ENCODE peak calls at places on chromosome 5, in six cellular contexts. One of them, this sample, is unnamed.

GRCh38 chr5:14739538-14739937 is 75.0 kb downstream of the OTULIN start:
- ATAC-seq in pancreas: peak
- ATAC-seq in heart right ventricle: peak
- ATAC-seq in GM12878: no peak
- ATAC-seq in K562: no peak
- ATAC-seq in upper lobe of left lung: no peak
- ATAC-seq in this sample: peak

GRCh38 chr5:119275146-119275872 is 80.5 kb upstream of the TNFAIP8 start:
- ATAC-seq in upper lobe of left lung: no peak
- ATAC-seq in K562: no peak
- ATAC-seq in GM12878: peak
- ATAC-seq in pancreas: no peak
- ATAC-seq in heart right ventricle: no peak
- ATAC-seq in this sample: no peak

GRCh38 chr5:147849226-147849625 is 17.8 kb upstream of the SPINK1 start:
- ATAC-seq in heart right ventricle: no peak
- ATAC-seq in GM12878: no peak
- ATAC-seq in upper lobe of left lung: no peak
- ATAC-seq in K562: no peak
- ATAC-seq in pancreas: peak
- ATAC-seq in this sample: no peak

GRCh38 chr5:98921947-98922508 is 6.8 kb downstream of the CHD1 start:
- ATAC-seq in upper lobe of left lung: no peak
- ATAC-seq in pancreas: no peak
- ATAC-seq in heart right ventricle: no peak
- ATAC-seq in K562: no peak
- ATAC-seq in GM12878: no peak
- ATAC-seq in this sample: no peak

GRCh38 chr5:157602505-157602904 is 26.9 kb upstream of the ADAM19 start:
- ATAC-seq in heart right ventricle: no peak
- ATAC-seq in K562: no peak
- ATAC-seq in upper lobe of left lung: no peak
- ATAC-seq in pancreas: peak
- ATAC-seq in GM12878: peak
- ATAC-seq in this sample: no peak

GRCh38 chr5:119353686-119354366 is 2.0 kb upstream of the TNFAIP8 start:
- ATAC-seq in GM12878: peak
- ATAC-seq in upper lobe of left lung: no peak
- ATAC-seq in pancreas: no peak
- ATAC-seq in heart right ventricle: no peak
- ATAC-seq in K562: no peak
- ATAC-seq in this sample: no peak

GRCh38 chr5:59559847-59560246 is 333.7 kb downstream of the PDE4D start:
- ATAC-seq in upper lobe of left lung: no peak
- ATAC-seq in heart right ventricle: no peak
- ATAC-seq in GM12878: no peak
- ATAC-seq in pancreas: no peak
- ATAC-seq in K562: no peak
- ATAC-seq in this sample: no peak

GRCh38 chr5:73606206-73606753 is 19.7 kb upstream of the ARHGEF28 start:
- ATAC-seq in GM12878: no peak
- ATAC-seq in pancreas: no peak
- ATAC-seq in upper lobe of left lung: no peak
- ATAC-seq in K562: no peak
- ATAC-seq in heart right ventricle: no peak
- ATAC-seq in this sample: no peak

GRCh38 chr5:40823459-40823858 is 11.6 kb downstream of the RPL37 start:
- ATAC-seq in K562: peak
- ATAC-seq in heart right ventricle: no peak
- ATAC-seq in GM12878: peak
- ATAC-seq in upper lobe of left lung: no peak
- ATAC-seq in pancreas: no peak
- ATAC-seq in this sample: no peak

GRCh38 chr5:85921590-85921989 is 696.2 kb upstream of the COX7C start:
- ATAC-seq in upper lobe of left lung: no peak
- ATAC-seq in K562: no peak
- ATAC-seq in GM12878: peak
- ATAC-seq in pancreas: no peak
- ATAC-seq in heart right ventricle: no peak
- ATAC-seq in this sample: no peak
- TF ChIP-seq CTCF in upper lobe of left lung: no peak
- TF ChIP-seq CTCF in K562: peak
- TF ChIP-seq CTCF in GM12878: no peak
- TF ChIP-seq CTCF in pancreas: no peak
- TF ChIP-seq CTCF in heart right ventricle: no peak
- TF ChIP-seq CTCF in this sample: no peak

GRCh38 chr5:171272996-171273970 is 35.8 kb upstream of the TLX3 start:
- ATAC-seq in GM12878: peak
- ATAC-seq in pancreas: no peak
- ATAC-seq in heart right ventricle: no peak
- ATAC-seq in upper lobe of left lung: no peak
- ATAC-seq in K562: peak
- ATAC-seq in this sample: no peak
- TF ChIP-seq CTCF in GM12878: peak
- TF ChIP-seq CTCF in pancreas: no peak
- TF ChIP-seq CTCF in heart right ventricle: no peak
- TF ChIP-seq CTCF in upper lobe of left lung: no peak
- TF ChIP-seq CTCF in K562: peak
- TF ChIP-seq CTCF in this sample: no peak

GRCh38 chr5:179404321-179405053 is 59.2 kb upstream of the ADAMTS2 start:
- ATAC-seq in heart right ventricle: peak
- ATAC-seq in upper lobe of left lung: no peak
- ATAC-seq in GM12878: no peak
- ATAC-seq in pancreas: peak
- ATAC-seq in K562: peak
- ATAC-seq in this sample: no peak
- TF ChIP-seq CTCF in heart right ventricle: no peak
- TF ChIP-seq CTCF in upper lobe of left lung: peak
- TF ChIP-seq CTCF in GM12878: no peak
- TF ChIP-seq CTCF in pancreas: no peak
- TF ChIP-seq CTCF in K562: peak
- TF ChIP-seq CTCF in this sample: peak

GRCh38 chr5:94969174-94969573 is 315.7 kb downstream of the MCTP1 start:
- ATAC-seq in GM12878: peak
- ATAC-seq in upper lobe of left lung: no peak
- ATAC-seq in heart right ventricle: no peak
- ATAC-seq in K562: peak
- ATAC-seq in pancreas: peak
- ATAC-seq in this sample: no peak
- TF ChIP-seq CTCF in GM12878: peak
- TF ChIP-seq CTCF in upper lobe of left lung: no peak
- TF ChIP-seq CTCF in heart right ventricle: no peak
- TF ChIP-seq CTCF in K562: peak
- TF ChIP-seq CTCF in pancreas: no peak
- TF ChIP-seq CTCF in this sample: no peak

GRCh38 chr5:124061663-124062062 is 549.7 kb downstream of the CSNK1G3 start:
- ATAC-seq in pancreas: peak
- ATAC-seq in upper lobe of left lung: peak
- ATAC-seq in K562: no peak
- ATAC-seq in heart right ventricle: no peak
- ATAC-seq in GM12878: no peak
- ATAC-seq in this sample: peak

GRCh38 chr5:124064956-124065355 is 553.0 kb downstream of the CSNK1G3 start:
- ATAC-seq in upper lobe of left lung: no peak
- ATAC-seq in heart right ventricle: no peak
- ATAC-seq in K562: no peak
- ATAC-seq in pancreas: no peak
- ATAC-seq in GM12878: no peak
- ATAC-seq in this sample: no peak

GRCh38 chr5:124060413-124061095 is 548.6 kb downstream of the CSNK1G3 start:
- ATAC-seq in GM12878: no peak
- ATAC-seq in K562: no peak
- ATAC-seq in pancreas: peak
- ATAC-seq in heart right ventricle: no peak
- ATAC-seq in upper lobe of left lung: no peak
- ATAC-seq in this sample: no peak

GRCh38 chr5:124060010-124060409 is 548.0 kb downstream of the CSNK1G3 start:
- ATAC-seq in GM12878: no peak
- ATAC-seq in upper lobe of left lung: no peak
- ATAC-seq in K562: no peak
- ATAC-seq in pancreas: no peak
- ATAC-seq in heart right ventricle: no peak
- ATAC-seq in this sample: no peak

DNA sequence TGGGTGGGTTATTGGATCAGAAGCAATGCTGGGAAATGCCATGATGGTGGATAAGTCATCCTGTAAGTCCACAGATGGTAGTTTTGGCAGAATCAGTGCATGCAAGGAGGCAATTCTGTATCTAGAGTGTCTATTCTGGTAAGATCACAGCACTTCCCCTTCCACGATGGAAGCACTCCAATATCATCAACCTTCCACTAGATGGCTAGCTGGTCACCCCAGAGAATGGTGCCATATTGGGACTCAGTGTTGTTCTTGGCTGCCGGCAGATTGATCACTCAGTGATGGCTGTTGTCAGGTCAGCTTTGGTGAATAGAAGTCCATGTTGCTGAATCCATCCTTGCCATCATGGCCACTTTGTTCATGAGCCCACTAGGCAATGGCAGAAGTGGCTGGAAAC is 553.5 kb downstream of the CSNK1G3 start:
- ATAC-seq in upper lobe of left lung: no peak
- ATAC-seq in K562: no peak
- ATAC-seq in heart right ventricle: no peak
- ATAC-seq in GM12878: no peak
- ATAC-seq in pancreas: no peak
- ATAC-seq in this sample: no peak
- TF ChIP-seq CTCF in upper lobe of left lung: no peak
- TF ChIP-seq CTCF in K562: no peak
- TF ChIP-seq CTCF in heart right ventricle: no peak
- TF ChIP-seq CTCF in GM12878: peak
- TF ChIP-seq CTCF in pancreas: no peak
- TF ChIP-seq CTCF in this sample: no peak

GRCh38 chr5:143673676-143674468 is 138.1 kb upstream of the HMHB1 start:
- ATAC-seq in pancreas: peak
- ATAC-seq in K562: no peak
- ATAC-seq in heart right ventricle: no peak
- ATAC-seq in upper lobe of left lung: no peak
- ATAC-seq in GM12878: no peak
- ATAC-seq in this sample: no peak
- TF ChIP-seq CTCF in pancreas: no peak
- TF ChIP-seq CTCF in K562: no peak
- TF ChIP-seq CTCF in heart right ventricle: no peak
- TF ChIP-seq CTCF in upper lobe of left lung: no peak
- TF ChIP-seq CTCF in GM12878: no peak
- TF ChIP-seq CTCF in this sample: no peak